ENCODE peak calls at places on chromosomes 11 and 22, in nine cellular contexts. L is BJ, H is ELF-1, I is tibial artery, P is coronary artery, O is NCI-H774, Q is lower leg skin, M is ureter, G is anterior cingulate cortex. T is an unnamed sample.

GRCh38 chr11:88544656-88545280 is 207.2 kb upstream of the CTSC start:
- DNase-seq in G (no peak), I (no peak), P (no peak), L (no peak), H (no peak), Q (no peak), O (no peak), M (no peak), T (no peak)

GRCh38 chr11:106403751-106404150 is 326.3 kb downstream of the AASDHPPT start:
- DNase-seq in P (no peak), O (no peak), L (no peak), M (no peak), G (no peak), Q (no peak), I (no peak), H (no peak), T (no peak)

GRCh38 chr11:87493516-87493915 is 455.8 kb downstream of the TMEM135 start:
- DNase-seq in P (no peak), I (no peak), Q (no peak), G (no peak), M (no peak), L (no peak), O (no peak), H (peak; percentile 44), T (no peak)

GRCh38 chr22:30372915-30373314 is 14.3 kb downstream of the RNF215 start:
- DNase-seq in I (no peak), H (no peak), L (no peak), P (no peak), G (no peak), M (no peak), O (no peak), Q (no peak), T (no peak)

GRCh38 chr22:20629401-20629800 is 122.0 kb downstream of the MED15 start:
- DNase-seq in H (no peak), M (no peak), O (no peak), P (no peak), L (no peak), I (no peak), Q (no peak), G (no peak), T (no peak)

GRCh38 chr11:45368697-45369096 is 82.6 kb upstream of the SYT13 start:
- DNase-seq in L (no peak), M (no peak), P (peak; percentile 54), O (no peak), H (no peak), G (no peak), I (no peak), Q (peak; percentile 21), T (no peak)

GRCh38 chr11:72975778-72976520 is 161.7 kb downstream of the ATG16L2 start:
- DNase-seq in H (no peak), Q (no peak), M (no peak), I (no peak), L (peak; percentile 87), P (no peak), G (no peak), O (no peak), T (no peak)

GRCh38 chr22:37210041-37210803 is 2.1 kb downstream of the SSTR3 start:
- DNase-seq in H (no peak), P (no peak), Q (no peak), M (no peak), I (no peak), L (no peak), O (no peak), G (peak; percentile 29), T (no peak)

GRCh38 chr11:78801161-78801884 is 226.7 kb upstream of the NARS2 start:
- DNase-seq in H (peak; percentile 49), P (peak; percentile 80), Q (no peak), G (no peak), O (peak; percentile 26), L (peak; percentile 95), M (peak; percentile 74), I (peak; percentile 80), T (no peak)

GRCh38 chr11:44623716-44624491 is 58.4 kb downstream of the CD82 start:
- DNase-seq in O (peak; percentile 31), M (peak; percentile 38), L (no peak), Q (peak; percentile 84), H (peak; percentile 5), P (peak; percentile 66), G (no peak), I (no peak), T (no peak)

GRCh38 chr22:37193629-37194191 is 5.7 kb upstream of the C1QTNF6 start:
- DNase-seq in P (no peak), Q (peak; percentile 45), I (peak; percentile 12), M (no peak), G (no peak), L (no peak), O (no peak), H (no peak), T (no peak)

GRCh38 chr11:73308003-73308962 is at the start of gene ARHGEF17:
- DNase-seq in O (peak; percentile 67), G (peak; percentile 59), Q (peak; percentile 92), H (no peak), M (peak; percentile 83), P (peak; percentile 94), L (no peak), I (peak; percentile 76), T (peak; percentile 31)

GRCh38 chr11:108551653-108552462 is 41.7 kb downstream of the EXPH5 start:
- DNase-seq in I (no peak), H (peak; percentile 80), M (no peak), L (no peak), Q (peak; percentile 34), G (no peak), O (no peak), P (no peak), T (no peak)

GRCh38 chr11:64027619-64028397 is 7.9 kb upstream of the FLRT1 start:
- DNase-seq in G (no peak), P (no peak), M (no peak), Q (no peak), L (no peak), I (no peak), O (no peak), H (no peak), T (no peak)

GRCh38 chr11:106656646-106657045 is 361.6 kb downstream of the GUCY1A2 start:
- DNase-seq in Q (no peak), L (no peak), M (no peak), H (no peak), G (no peak), I (no peak), P (no peak), O (no peak), T (no peak)

GRCh38 chr22:49010901-49011300 is 816.8 kb downstream of the BRD1 start:
- DNase-seq in H (no peak), G (no peak), I (no peak), M (no peak), L (no peak), O (no peak), Q (peak; percentile 62), P (peak; percentile 62), T (no peak)

GRCh38 chr22:33380789-33381530 is 322.8 kb upstream of the SYN3 start:
- DNase-seq in P (no peak), Q (no peak), G (no peak), L (peak; percentile 68), H (no peak), O (no peak), I (no peak), M (no peak), T (no peak)

GRCh38 chr11:93464938-93465337 is 78.3 kb downstream of the SMCO4 start:
- DNase-seq in O (no peak), I (no peak), M (no peak), Q (no peak), H (no peak), L (no peak), P (no peak), G (no peak), T (no peak)

GRCh38 chr11:20213790-20214189 is 53.5 kb upstream of the DBX1 start:
- DNase-seq in Q (no peak), M (no peak), H (no peak), P (no peak), G (no peak), O (no peak), L (no peak), I (no peak), T (no peak)

GRCh38 chr11:130037058-130037457 is 32.6 kb upstream of the APLP2 start:
- DNase-seq in H (no peak), P (no peak), G (no peak), O (no peak), I (no peak), Q (no peak), L (no peak), M (no peak), T (no peak)

GRCh38 chr11:19954899-19955298 is 205.4 kb downstream of the DBX1 start:
- DNase-seq in H (no peak), Q (peak; percentile 52), I (no peak), P (no peak), M (no peak), G (no peak), L (no peak), O (no peak), T (no peak)

GRCh38 chr22:44181033-44181911 is 547 bp downstream of the PARVG start:
- DNase-seq in O (no peak), Q (no peak), G (no peak), L (no peak), P (no peak), I (no peak), M (no peak), H (no peak), T (peak; percentile 54)

GRCh38 chr11:13126430-13126829 is 117.3 kb downstream of the RASSF10 start:
- DNase-seq in L (peak; percentile 35), I (no peak), M (no peak), P (no peak), G (no peak), Q (no peak), O (peak; percentile 79), H (no peak), T (no peak)

GRCh38 chr11:2355000-2355644 is 22.0 kb upstream of the CD81 start:
- DNase-seq in M (no peak), I (no peak), Q (peak; percentile 17), P (no peak), H (no peak), G (no peak), O (no peak), L (no peak), T (no peak)

GRCh38 chr11:16800382-16800781 is 61.9 kb downstream of the C11orf58 start:
- DNase-seq in I (no peak), Q (no peak), O (no peak), P (no peak), M (no peak), G (no peak), L (no peak), H (no peak), T (no peak)

T was measured in T-helper 17 cell.